ENCODE peak calls at places on chromosomes 5 and 9, in four cellular contexts. O is cardiac fibroblast, Z is ovary, X is adrenal gland. G is an unnamed sample.

GRCh38 chr5:131384181-131384580 is 120.3 kb downstream of the CDC42SE2 start:
- DNase-seq in O (no peak), Z (no peak), X (no peak), G (no peak)

GRCh38 chr9:87068177-87068845 is 121.0 kb upstream of the GAS1 start:
- DNase-seq in O (no peak), Z (no peak), X (no peak), G (no peak)

GRCh38 chr9:70117835-70118319 is 74.2 kb downstream of the MAMDC2 start:
- DNase-seq in O (peak; percentile 75), Z (no peak), X (no peak), G (peak; percentile 81)

GRCh38 chr9:98118640-98119601 is at the start of gene TRIM14:
- DNase-seq in X (peak; percentile 57), O (peak; percentile 63), Z (peak; percentile 53), G (peak; percentile 19)

GRCh38 chr9:114226289-114227055 is 71.1 kb downstream of the COL27A1 start:
- DNase-seq in O (no peak), X (no peak), Z (no peak), G (no peak)

GRCh38 chr5:96868603-96869371 is 7.5 kb upstream of the ERAP2 start:
- DNase-seq in X (no peak), O (peak; percentile 88), Z (no peak), G (peak; percentile 82)

GRCh38 chr5:179343021-179343781 is 2.1 kb downstream of the ADAMTS2 start:
- DNase-seq in X (no peak), O (no peak), Z (no peak), G (peak; percentile 16)

GRCh38 chr5:96459313-96460109 is 26.5 kb upstream of the PCSK1 start:
- DNase-seq in Z (no peak), X (no peak), O (no peak), G (no peak)

GRCh38 chr9:16721972-16722371 is 148.5 kb downstream of the BNC2 start:
- DNase-seq in X (peak; percentile 49), O (peak; percentile 91), Z (peak; percentile 71), G (peak; percentile 93)

GRCh38 chr9:120715331-120715924 is 1.2 kb upstream of the MEGF9 start:
- DNase-seq in Z (peak; percentile 75), X (peak; percentile 58), O (peak; percentile 74), G (peak; percentile 82)

GRCh38 chr9:36517131-36517530 is 55.6 kb upstream of the MELK start:
- DNase-seq in X (no peak), Z (no peak), O (no peak), G (no peak)

GRCh38 chr5:36209664-36210063 is 32.1 kb downstream of the NADK2 start:
- DNase-seq in Z (no peak), X (no peak), O (no peak), G (peak; percentile 16)

GRCh38 chr9:91814214-91814613 is 135.8 kb downstream of the ROR2 start:
- DNase-seq in X (no peak), O (no peak), Z (no peak), G (no peak)

GRCh38 chr9:89919171-89919681 is 314.4 kb downstream of the GADD45G start:
- DNase-seq in O (peak; percentile 8), Z (no peak), X (peak; percentile 52), G (no peak)
- H3K4me3 ChIP-seq in O (no peak overlapping the region), Z (no peak overlapping the region), X (no peak overlapping the region), G (no peak overlapping the region)

DNA sequence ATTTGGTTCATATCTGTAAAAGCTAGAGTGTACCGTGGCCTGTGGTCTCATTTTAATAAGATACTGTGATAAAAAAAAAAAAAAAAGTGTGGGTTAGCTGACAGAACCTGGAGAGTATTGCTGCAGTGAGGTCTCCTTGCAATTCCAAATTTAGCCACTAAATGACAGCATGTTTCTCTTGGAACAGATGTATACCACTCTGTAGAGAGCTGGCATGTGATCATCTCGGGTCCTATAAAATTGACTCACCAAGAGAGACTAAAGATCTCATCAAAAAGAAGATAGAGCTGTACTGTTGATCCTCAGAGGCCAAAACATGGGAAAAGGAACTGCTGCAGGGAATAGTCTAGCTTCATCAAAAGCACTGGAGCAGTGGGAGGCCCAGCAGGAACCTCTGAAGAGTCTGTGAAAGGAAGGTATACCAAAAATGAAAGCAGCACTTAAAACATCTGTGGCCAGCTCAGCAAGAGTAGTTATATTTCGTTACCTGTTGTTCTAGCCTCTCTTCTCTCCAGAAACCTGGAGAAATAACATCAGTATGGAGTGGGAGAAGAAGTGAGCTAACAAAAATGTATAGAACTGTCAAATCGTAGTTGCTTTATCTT is 826.8 kb downstream of the EFNA5 start:
- DNase-seq in Z (no peak), O (peak; percentile 11), X (no peak), G (no peak)
- TF ChIP-seq CTCF in Z (no peak), O (no peak), X (no peak), G (no peak)

GRCh38 chr5:177357459-177358332 is at the start of gene RGS14:
- DNase-seq in O (peak; percentile 53), X (no peak), Z (no peak), G (no peak)
- H3K4me3 ChIP-seq in O (no peak within 1 kb of the TSS), X (no peak within 1 kb of the TSS), Z (peak within 1 kb of the TSS; percentile 18), G (no peak within 1 kb of the TSS)

GRCh38 chr9:19050637-19051591 is 1.7 kb downstream of the RRAGA start:
- DNase-seq in Z (no peak), X (no peak), O (no peak), G (no peak)

GRCh38 chr9:19049872-19050636 is 827 bp downstream of the RRAGA start:
- DNase-seq in O (peak; percentile 48), X (no peak), Z (peak; percentile 45), G (peak; percentile 44)

DNA sequence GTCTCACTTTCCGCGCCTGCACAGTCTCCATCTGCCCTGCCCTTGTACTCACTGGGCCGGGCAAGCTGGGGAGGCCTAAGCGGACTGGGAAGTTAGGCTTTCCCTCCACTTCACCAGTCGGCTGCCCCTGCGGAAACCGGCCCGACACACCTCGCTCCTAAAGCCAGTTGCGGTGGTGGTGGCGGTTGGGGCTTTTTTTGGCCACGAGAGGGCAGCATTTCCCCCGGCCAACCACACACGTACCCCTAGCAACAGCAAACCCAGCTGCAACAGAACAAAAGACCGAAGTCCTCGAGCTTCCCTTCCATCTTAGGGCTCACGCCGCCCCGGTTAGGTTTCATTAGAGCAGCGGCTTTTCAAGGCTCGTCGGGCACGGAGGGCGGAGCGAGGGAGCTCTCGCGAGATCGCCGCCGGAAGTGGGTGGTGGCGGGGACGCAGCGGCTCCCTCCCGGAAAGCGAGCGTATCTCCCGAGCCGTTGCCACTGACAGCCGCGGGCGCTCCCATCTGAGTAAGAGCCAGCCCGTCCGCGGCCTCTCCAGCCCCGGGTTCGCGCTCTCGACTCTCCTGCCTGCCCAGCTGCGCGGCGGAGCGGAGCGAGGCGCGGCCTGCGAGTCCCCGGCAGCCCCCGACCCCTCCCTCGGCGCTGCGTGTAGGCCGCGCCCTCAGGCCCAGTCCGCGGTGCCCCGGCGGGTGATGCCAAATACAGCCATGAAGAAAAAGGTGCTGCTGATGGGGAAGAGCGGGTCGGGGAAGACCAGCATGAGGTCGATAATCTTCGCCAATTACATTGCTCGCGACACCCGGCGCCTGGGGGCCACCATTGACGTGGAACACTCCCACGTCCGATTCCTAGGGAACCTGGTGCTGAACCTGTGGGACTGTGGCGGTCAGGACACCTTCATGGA is at the start of gene RRAGA:
- DNase-seq in X (peak; percentile 94), Z (peak; percentile 98), O (peak; percentile 98), G (peak; percentile 96)
- TF ChIP-seq CTCF in X (peak; percentile 94), Z (peak; percentile 96), O (peak; percentile 93), G (peak; percentile 85)